ENCODE peak calls at places on chromosomes 5 and 9, in nine cellular contexts. Q is H1, L is SK-N-SH, K is GM23248, D is neural progenitor cell, P is neuronal stem cell, T is A549, S is osteoblast, I is HCT116. W is an unnamed sample.

GRCh38 chr9:133142657-133143592 is 20.8 kb downstream of the GBGT1 start:
- DNase-seq in P (no peak), K (no peak), I (no peak), L (no peak), S (no peak), T (no peak), D (no peak), Q (no peak), W (no peak)

GRCh38 chr9:136551401-136552116 is 5.7 kb upstream of the NOTCH1 start:
- DNase-seq in K (peak; percentile 89), I (no peak), T (peak; percentile 58), D (peak; percentile 70), L (no peak), Q (peak; percentile 74), P (no peak), S (peak; percentile 100), W (peak; percentile 78)

GRCh38 chr5:27387535-27388073 is 349.2 kb upstream of the CDH9 start:
- DNase-seq in K (no peak), D (no peak), L (no peak), T (no peak), Q (no peak), P (no peak), I (no peak), S (no peak), W (no peak)

GRCh38 chr5:121974261-121974660 is 12.5 kb downstream of the SRFBP1 start:
- DNase-seq in P (no peak), D (no peak), S (no peak), Q (no peak), L (no peak), I (no peak), T (no peak), K (peak; percentile 9), W (peak; percentile 80)

GRCh38 chr5:77518304-77518703 is 26.2 kb upstream of the WDR41 start:
- DNase-seq in K (peak; percentile 16), L (peak; percentile 14), T (peak; percentile 51), D (peak; percentile 58), Q (no peak), I (peak; percentile 23), P (peak; percentile 3), S (no peak), W (peak; percentile 6)

GRCh38 chr5:179553875-179554274 is 3.5 kb downstream of the RUFY1 start:
- DNase-seq in K (peak; percentile 81), P (no peak), L (no peak), Q (no peak), I (no peak), T (peak; percentile 19), D (no peak), S (peak; percentile 93), W (peak; percentile 77)

GRCh38 chr5:130762031-130762430 is 403.0 kb downstream of the HINT1 start:
- DNase-seq in Q (no peak), T (no peak), S (no peak), K (peak; percentile 0), P (no peak), D (no peak), L (no peak), I (no peak), W (peak; percentile 0)

GRCh38 chr9:18610956-18611355 is 137.0 kb downstream of the ADAMTSL1 start:
- DNase-seq in L (no peak), I (no peak), Q (no peak), P (no peak), K (no peak), D (no peak), S (no peak), T (no peak), W (peak; percentile 40)

GRCh38 chr5:172499287-172499686 is 45.0 kb upstream of the SH3PXD2B start:
- DNase-seq in D (no peak), Q (peak; percentile 16), T (no peak), S (no peak), K (no peak), P (no peak), I (no peak), L (no peak), W (no peak)

GRCh38 chr5:87190041-87190440 is 77.6 kb upstream of the RASA1 start:
- DNase-seq in S (no peak), D (no peak), T (no peak), I (no peak), Q (no peak), L (no peak), K (no peak), P (no peak), W (no peak)

GRCh38 chr5:108728566-108729305 is 19.0 kb upstream of the FER start:
- DNase-seq in I (no peak), Q (no peak), L (peak; percentile 31), K (no peak), T (no peak), D (no peak), P (no peak), S (peak; percentile 52), W (no peak)

GRCh38 chr9:24035816-24036215 is 209.8 kb upstream of the ELAVL2 start:
- DNase-seq in K (no peak), S (no peak), T (no peak), I (no peak), Q (no peak), D (no peak), L (no peak), P (no peak), W (no peak)

DNA sequence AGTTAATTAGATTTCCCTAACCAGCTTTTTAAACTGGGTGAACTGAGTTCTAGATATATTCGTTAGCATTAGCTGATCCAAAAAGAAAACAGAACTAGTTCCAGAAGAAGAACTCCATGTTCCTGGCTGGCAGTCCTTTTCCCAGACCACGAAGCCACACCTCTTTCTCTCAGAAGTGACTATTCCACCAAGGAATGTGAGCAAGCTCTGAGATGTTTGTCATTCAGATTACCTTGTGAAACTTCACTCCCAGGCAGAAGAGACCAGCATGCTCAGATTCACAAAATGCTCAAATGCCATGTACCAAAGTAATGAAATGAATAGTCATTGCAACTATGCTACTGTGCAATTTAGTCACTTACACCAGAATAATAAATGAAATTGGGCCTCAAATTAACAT is 4.4 kb upstream of the SSBP2 start:
- DNase-seq in T (peak; percentile 85), K (peak; percentile 95), D (peak; percentile 53), P (no peak), I (peak; percentile 47), S (peak; percentile 88), Q (no peak), L (no peak), W (peak; percentile 94)
- H3K4me2 ChIP-seq in T (peak overlapping the region; percentile 60), K (peak overlapping the region; percentile 49), D (no peak overlapping the region), P (no peak overlapping the region), I (peak overlapping the region; percentile 64), S (peak overlapping the region; percentile 38), Q (peak overlapping the region; percentile 12), L (no peak overlapping the region), W (peak overlapping the region; percentile 76)

GRCh38 chr5:151648988-151649387 is 37.7 kb downstream of the SPARC start:
- DNase-seq in D (peak; percentile 55), L (no peak), Q (no peak), K (no peak), P (no peak), S (no peak), I (no peak), T (no peak), W (no peak)

GRCh38 chr5:151646334-151646733 is 40.4 kb downstream of the SPARC start:
- DNase-seq in K (no peak), P (no peak), Q (no peak), S (no peak), D (no peak), T (no peak), L (no peak), I (no peak), W (no peak)

GRCh38 chr5:151651997-151652645 is 34.6 kb downstream of the SPARC start:
- DNase-seq in Q (peak; percentile 87), P (peak; percentile 81), D (peak; percentile 92), I (peak; percentile 64), S (peak; percentile 88), L (peak; percentile 82), K (peak; percentile 91), T (peak; percentile 80), W (peak; percentile 79)

GRCh38 chr5:151647320-151647861 is 39.3 kb downstream of the SPARC start:
- DNase-seq in Q (no peak), D (no peak), P (no peak), K (no peak), I (no peak), L (no peak), T (no peak), S (no peak), W (no peak)

DNA sequence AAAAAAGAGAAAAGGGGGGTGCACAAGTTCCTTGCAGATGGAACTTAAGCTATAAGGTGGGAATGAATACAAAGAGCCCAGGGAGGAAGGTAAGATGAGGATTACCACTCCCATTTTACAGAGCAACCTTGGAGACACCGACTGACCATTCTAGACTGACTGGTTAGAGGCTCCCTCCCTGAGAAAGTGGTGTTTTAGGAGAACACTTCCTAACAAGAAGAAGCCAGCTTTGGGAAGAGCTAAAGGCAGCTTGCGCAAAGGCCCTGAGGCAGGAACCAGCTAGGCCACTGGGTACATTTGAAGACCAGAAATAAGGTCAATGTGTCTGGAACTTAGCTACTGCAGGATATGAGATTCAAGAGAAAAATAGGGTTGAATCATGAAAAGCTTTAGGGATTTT is 38.6 kb downstream of the SPARC start:
- DNase-seq in I (no peak), S (no peak), K (no peak), P (no peak), D (no peak), L (no peak), T (no peak), Q (no peak), W (no peak)
- H3K4me2 ChIP-seq in I (no peak overlapping the region), S (no peak overlapping the region), K (no peak overlapping the region), P (no peak overlapping the region), D (no peak overlapping the region), L (no peak overlapping the region), T (no peak overlapping the region), Q (no peak overlapping the region), W (no peak overlapping the region)

DNA sequence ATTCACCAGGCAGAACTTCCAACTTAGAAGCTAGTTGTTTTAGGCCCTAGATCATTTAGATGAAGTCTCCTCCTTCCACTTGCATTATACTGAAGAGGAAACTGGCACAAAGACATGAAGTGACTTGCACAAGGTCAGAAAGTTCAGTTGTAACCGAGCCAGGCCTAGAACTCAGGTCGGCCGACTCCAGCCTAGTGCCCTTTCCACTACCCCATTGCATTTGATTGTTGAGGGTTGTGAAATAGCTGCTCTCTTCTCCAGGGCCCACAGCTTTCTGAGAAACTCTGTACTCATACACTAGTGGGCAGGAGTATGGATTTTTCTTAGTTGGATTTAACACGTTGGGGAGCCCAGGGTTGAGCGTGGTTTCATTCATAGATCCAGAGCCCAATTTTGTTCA is 5.6 kb downstream of the ZNF462 start:
- DNase-seq in S (no peak), K (peak; percentile 32), D (no peak), T (no peak), P (no peak), Q (no peak), L (no peak), I (no peak), W (no peak)
- H3K4me2 ChIP-seq in S (peak overlapping the region; percentile 45), K (peak overlapping the region; percentile 18), D (peak overlapping the region; percentile 96), T (no peak overlapping the region), P (no peak overlapping the region), Q (peak overlapping the region; percentile 33), L (no peak overlapping the region), I (no peak overlapping the region), W (no peak overlapping the region)

DNA sequence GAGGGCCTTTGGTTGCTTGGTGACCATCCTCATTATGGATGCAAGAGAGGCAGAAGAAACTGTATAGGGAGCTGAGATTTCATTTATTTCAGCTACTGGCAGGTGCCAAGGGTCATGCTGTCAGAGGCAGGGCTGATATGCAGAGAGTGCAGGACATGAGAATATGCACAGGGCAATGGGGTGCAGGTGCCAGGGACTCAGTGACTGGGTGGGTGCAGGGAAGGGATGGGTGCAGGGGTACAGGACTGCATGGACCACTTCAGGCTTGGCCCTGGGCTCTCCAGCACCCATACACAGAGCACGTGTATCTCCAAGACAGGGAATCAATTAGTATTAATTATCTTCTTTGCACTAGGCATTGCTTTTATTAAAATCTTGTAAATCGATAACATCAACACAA is 236.6 kb downstream of the ICE1 start:
- DNase-seq in D (no peak), Q (no peak), K (no peak), I (no peak), T (no peak), L (no peak), P (no peak), S (no peak), W (no peak)
- H3K4me2 ChIP-seq in D (no peak overlapping the region), Q (no peak overlapping the region), K (no peak overlapping the region), I (no peak overlapping the region), T (no peak overlapping the region), L (no peak overlapping the region), P (no peak overlapping the region), S (no peak overlapping the region), W (no peak overlapping the region)